ENCODE peak calls at places on chromosome X, in seven cellular contexts. One of them, this sample, is unnamed.

GRCh38 chrX:78104447-78105176 is 564 bp downstream of the PGK1 start:
- DNase-seq in choroid plexus epithelial cell: peak
- DNase-seq in cardiac muscle cell: peak
- DNase-seq in neural progenitor cell: peak
- DNase-seq in IMR-90: peak
- DNase-seq in lower leg skin: peak
- DNase-seq in left lung: peak
- DNase-seq in this sample: peak

GRCh38 chrX:2673611-2674010 is 17.5 kb upstream of the CD99 start:
- DNase-seq in choroid plexus epithelial cell: no peak
- DNase-seq in lower leg skin: no peak
- DNase-seq in left lung: no peak
- DNase-seq in cardiac muscle cell: no peak
- DNase-seq in neural progenitor cell: no peak
- DNase-seq in IMR-90: no peak
- DNase-seq in this sample: no peak

GRCh38 chrX:122565952-122566351 is 618.1 kb upstream of the GRIA3 start:
- DNase-seq in choroid plexus epithelial cell: peak
- DNase-seq in left lung: no peak
- DNase-seq in neural progenitor cell: no peak
- DNase-seq in lower leg skin: no peak
- DNase-seq in IMR-90: peak
- DNase-seq in cardiac muscle cell: no peak
- DNase-seq in this sample: peak

GRCh38 chrX:55709735-55710134 is 7.8 kb upstream of the RRAGB start:
- DNase-seq in left lung: no peak
- DNase-seq in lower leg skin: no peak
- DNase-seq in IMR-90: no peak
- DNase-seq in neural progenitor cell: peak
- DNase-seq in choroid plexus epithelial cell: no peak
- DNase-seq in cardiac muscle cell: no peak
- DNase-seq in this sample: peak

GRCh38 chrX:136909706-136910564 is 29.4 kb upstream of the RBMX start:
- DNase-seq in IMR-90: peak
- DNase-seq in lower leg skin: peak
- DNase-seq in cardiac muscle cell: peak
- DNase-seq in choroid plexus epithelial cell: peak
- DNase-seq in left lung: peak
- DNase-seq in neural progenitor cell: peak
- DNase-seq in this sample: peak

GRCh38 chrX:69014200-69014599 is 151.1 kb downstream of the PJA1 start:
- DNase-seq in neural progenitor cell: no peak
- DNase-seq in IMR-90: peak
- DNase-seq in lower leg skin: peak
- DNase-seq in left lung: no peak
- DNase-seq in choroid plexus epithelial cell: peak
- DNase-seq in cardiac muscle cell: no peak
- DNase-seq in this sample: peak

GRCh38 chrX:110520053-110520452 is 161.4 kb downstream of the RTL9 start:
- DNase-seq in cardiac muscle cell: no peak
- DNase-seq in IMR-90: no peak
- DNase-seq in neural progenitor cell: no peak
- DNase-seq in choroid plexus epithelial cell: no peak
- DNase-seq in lower leg skin: no peak
- DNase-seq in left lung: no peak
- DNase-seq in this sample: no peak

GRCh38 chrX:76555816-76556215 is 128.3 kb downstream of the MAGEE1 start:
- DNase-seq in choroid plexus epithelial cell: peak
- DNase-seq in left lung: no peak
- DNase-seq in neural progenitor cell: peak
- DNase-seq in cardiac muscle cell: peak
- DNase-seq in lower leg skin: no peak
- DNase-seq in IMR-90: peak
- DNase-seq in this sample: peak

GRCh38 chrX:8743126-8743732 is 11.3 kb upstream of the ANOS1 start:
- DNase-seq in left lung: peak
- DNase-seq in neural progenitor cell: peak
- DNase-seq in lower leg skin: peak
- DNase-seq in IMR-90: peak
- DNase-seq in cardiac muscle cell: peak
- DNase-seq in choroid plexus epithelial cell: peak
- DNase-seq in this sample: no peak

GRCh38 chrX:10618911-10619310 is 1.5 kb downstream of the MID1 start:
- DNase-seq in cardiac muscle cell: peak
- DNase-seq in IMR-90: no peak
- DNase-seq in lower leg skin: no peak
- DNase-seq in neural progenitor cell: peak
- DNase-seq in choroid plexus epithelial cell: no peak
- DNase-seq in left lung: no peak
- DNase-seq in this sample: peak

GRCh38 chrX:104482757-104483156 is 83.2 kb upstream of the IL1RAPL2 start:
- DNase-seq in left lung: no peak
- DNase-seq in lower leg skin: no peak
- DNase-seq in cardiac muscle cell: no peak
- DNase-seq in choroid plexus epithelial cell: peak
- DNase-seq in neural progenitor cell: no peak
- DNase-seq in IMR-90: no peak
- DNase-seq in this sample: no peak

GRCh38 chrX:118694628-118695027 is 32.8 kb upstream of the IL13RA1 start:
- DNase-seq in IMR-90: no peak
- DNase-seq in left lung: no peak
- DNase-seq in neural progenitor cell: no peak
- DNase-seq in cardiac muscle cell: no peak
- DNase-seq in choroid plexus epithelial cell: peak
- DNase-seq in lower leg skin: no peak
- DNase-seq in this sample: no peak

GRCh38 chrX:10666102-10666501 is 45.7 kb upstream of the MID1 start:
- DNase-seq in IMR-90: no peak
- DNase-seq in lower leg skin: no peak
- DNase-seq in left lung: no peak
- DNase-seq in neural progenitor cell: no peak
- DNase-seq in cardiac muscle cell: no peak
- DNase-seq in choroid plexus epithelial cell: no peak
- DNase-seq in this sample: no peak

GRCh38 chrX:42992199-42992943 is 214.4 kb upstream of the PPP1R2C start:
- DNase-seq in IMR-90: no peak
- DNase-seq in choroid plexus epithelial cell: no peak
- DNase-seq in neural progenitor cell: no peak
- DNase-seq in left lung: no peak
- DNase-seq in lower leg skin: no peak
- DNase-seq in cardiac muscle cell: no peak
- DNase-seq in this sample: peak

GRCh38 chrX:15511563-15511962 is 11.0 kb downstream of the BMX start:
- DNase-seq in cardiac muscle cell: no peak
- DNase-seq in lower leg skin: no peak
- DNase-seq in left lung: no peak
- DNase-seq in IMR-90: no peak
- DNase-seq in choroid plexus epithelial cell: no peak
- DNase-seq in neural progenitor cell: peak
- DNase-seq in this sample: no peak

GRCh38 chrX:48957477-48957826 is at the start of gene OTUD5:
- DNase-seq in choroid plexus epithelial cell: no peak
- DNase-seq in IMR-90: no peak
- DNase-seq in lower leg skin: no peak
- DNase-seq in left lung: peak
- DNase-seq in cardiac muscle cell: no peak
- DNase-seq in neural progenitor cell: no peak
- DNase-seq in this sample: no peak

GRCh38 chrX:153889123-153889522 is 3.1 kb upstream of the L1CAM start:
- DNase-seq in cardiac muscle cell: no peak
- DNase-seq in lower leg skin: no peak
- DNase-seq in neural progenitor cell: no peak
- DNase-seq in IMR-90: no peak
- DNase-seq in choroid plexus epithelial cell: no peak
- DNase-seq in left lung: no peak
- DNase-seq in this sample: no peak

GRCh38 chrX:133992877-133993276 is 7.5 kb upstream of the GPC3 start:
- DNase-seq in lower leg skin: no peak
- DNase-seq in choroid plexus epithelial cell: no peak
- DNase-seq in neural progenitor cell: no peak
- DNase-seq in IMR-90: no peak
- DNase-seq in left lung: no peak
- DNase-seq in cardiac muscle cell: no peak
- DNase-seq in this sample: no peak

GRCh38 chrX:57367649-57368048 is 81.1 kb downstream of the FAAH2 start:
- DNase-seq in IMR-90: no peak
- DNase-seq in left lung: no peak
- DNase-seq in choroid plexus epithelial cell: peak
- DNase-seq in lower leg skin: no peak
- DNase-seq in cardiac muscle cell: peak
- DNase-seq in neural progenitor cell: no peak
- DNase-seq in this sample: no peak

GRCh38 chrX:38102875-38103274 is 96.5 kb downstream of the SYTL5 start:
- DNase-seq in neural progenitor cell: no peak
- DNase-seq in cardiac muscle cell: no peak
- DNase-seq in left lung: no peak
- DNase-seq in IMR-90: no peak
- DNase-seq in choroid plexus epithelial cell: no peak
- DNase-seq in lower leg skin: no peak
- DNase-seq in this sample: no peak

GRCh38 chrX:64842492-64842891 is 133.8 kb downstream of the ZC4H2 start:
- DNase-seq in IMR-90: no peak
- DNase-seq in lower leg skin: no peak
- DNase-seq in left lung: no peak
- DNase-seq in neural progenitor cell: no peak
- DNase-seq in choroid plexus epithelial cell: no peak
- DNase-seq in cardiac muscle cell: no peak
- DNase-seq in this sample: no peak

GRCh38 chrX:96770315-96770714 is 85.7 kb downstream of the DIAPH2 start:
- DNase-seq in neural progenitor cell: peak
- DNase-seq in left lung: no peak
- DNase-seq in choroid plexus epithelial cell: peak
- DNase-seq in cardiac muscle cell: peak
- DNase-seq in lower leg skin: no peak
- DNase-seq in IMR-90: peak
- DNase-seq in this sample: peak

GRCh38 chrX:48833531-48834138 is 1.8 kb downstream of the PCSK1N start:
- DNase-seq in lower leg skin: no peak
- DNase-seq in choroid plexus epithelial cell: no peak
- DNase-seq in left lung: no peak
- DNase-seq in cardiac muscle cell: no peak
- DNase-seq in neural progenitor cell: no peak
- DNase-seq in IMR-90: no peak
- DNase-seq in this sample: no peak

GRCh38 chrX:41522681-41523080 is 75.5 kb downstream of the NYX start:
- DNase-seq in lower leg skin: no peak
- DNase-seq in choroid plexus epithelial cell: no peak
- DNase-seq in left lung: no peak
- DNase-seq in neural progenitor cell: no peak
- DNase-seq in cardiac muscle cell: no peak
- DNase-seq in IMR-90: no peak
- DNase-seq in this sample: no peak

GRCh38 chrX:1274786-1275185 is 6.2 kb downstream of the CSF2RA start:
- DNase-seq in lower leg skin: no peak
- DNase-seq in neural progenitor cell: no peak
- DNase-seq in cardiac muscle cell: no peak
- DNase-seq in left lung: peak
- DNase-seq in choroid plexus epithelial cell: no peak
- DNase-seq in IMR-90: no peak
- DNase-seq in this sample: no peak
- H3K4me3 ChIP-seq in lower leg skin: no peak
- H3K4me3 ChIP-seq in neural progenitor cell: no peak
- H3K4me3 ChIP-seq in cardiac muscle cell: no peak
- H3K4me3 ChIP-seq in left lung: no peak
- H3K4me3 ChIP-seq in choroid plexus epithelial cell: no peak
- H3K4me3 ChIP-seq in IMR-90: no peak
- H3K4me3 ChIP-seq in this sample: no peak

GRCh38 chrX:23100826-23101225 is 101.1 kb downstream of the DDX53 start:
- DNase-seq in IMR-90: no peak
- DNase-seq in cardiac muscle cell: no peak
- DNase-seq in left lung: no peak
- DNase-seq in choroid plexus epithelial cell: no peak
- DNase-seq in lower leg skin: no peak
- DNase-seq in neural progenitor cell: no peak
- DNase-seq in this sample: no peak

DNA sequence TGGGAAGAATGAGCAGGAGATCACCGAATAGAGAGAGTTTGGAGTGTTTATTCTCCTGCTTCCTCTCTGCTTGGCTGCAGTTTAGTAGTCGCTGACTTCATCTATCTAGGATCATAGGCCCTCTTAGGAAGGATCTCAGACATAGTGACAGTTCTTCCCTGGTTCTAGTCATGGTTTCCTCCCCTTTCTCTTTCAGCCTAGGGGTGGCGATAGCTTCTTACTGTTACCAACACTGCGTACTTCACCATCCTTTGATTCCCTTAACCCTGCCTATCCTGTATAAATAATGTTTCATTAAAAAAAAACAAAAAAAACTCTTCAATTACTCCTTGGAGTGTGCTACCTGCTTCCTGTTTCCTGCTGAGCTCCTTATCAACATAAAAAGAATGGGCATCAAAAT is 103.8 kb downstream of the DDX53 start:
- DNase-seq in choroid plexus epithelial cell: no peak
- DNase-seq in cardiac muscle cell: no peak
- DNase-seq in left lung: no peak
- DNase-seq in neural progenitor cell: peak
- DNase-seq in lower leg skin: no peak
- DNase-seq in IMR-90: no peak
- DNase-seq in this sample: no peak
- TF ChIP-seq CTCF in choroid plexus epithelial cell: no peak
- TF ChIP-seq CTCF in cardiac muscle cell: no peak
- TF ChIP-seq CTCF in left lung: no peak
- TF ChIP-seq CTCF in neural progenitor cell: peak
- TF ChIP-seq CTCF in lower leg skin: no peak
- TF ChIP-seq CTCF in IMR-90: no peak
- TF ChIP-seq CTCF in this sample: no peak

DNA sequence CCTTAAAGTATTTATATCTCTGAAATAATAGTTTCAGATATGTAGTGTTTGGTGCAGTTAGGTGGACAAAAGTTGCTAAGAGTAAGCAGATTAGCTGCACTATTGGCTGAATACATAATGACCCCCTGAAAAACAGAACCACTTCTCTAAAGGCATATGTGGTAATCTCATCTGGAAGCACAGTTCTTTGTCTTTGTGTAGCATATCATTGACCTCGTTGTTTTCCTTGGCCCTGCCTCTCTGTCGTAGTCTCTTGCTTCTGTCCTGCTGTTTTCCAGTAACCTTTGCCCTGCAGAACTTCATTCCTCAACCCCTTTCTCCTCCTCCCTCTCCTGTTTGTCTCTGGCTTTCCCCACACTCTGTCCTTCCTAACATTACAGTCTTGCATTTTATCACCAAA is 41.4 kb downstream of the JADE3 start:
- DNase-seq in left lung: no peak
- DNase-seq in lower leg skin: no peak
- DNase-seq in choroid plexus epithelial cell: peak
- DNase-seq in cardiac muscle cell: no peak
- DNase-seq in IMR-90: no peak
- DNase-seq in neural progenitor cell: peak
- DNase-seq in this sample: peak
- H3K4me3 ChIP-seq in left lung: no peak
- H3K4me3 ChIP-seq in lower leg skin: no peak
- H3K4me3 ChIP-seq in choroid plexus epithelial cell: no peak
- H3K4me3 ChIP-seq in cardiac muscle cell: no peak
- H3K4me3 ChIP-seq in IMR-90: no peak
- H3K4me3 ChIP-seq in neural progenitor cell: peak
- H3K4me3 ChIP-seq in this sample: no peak

DNA sequence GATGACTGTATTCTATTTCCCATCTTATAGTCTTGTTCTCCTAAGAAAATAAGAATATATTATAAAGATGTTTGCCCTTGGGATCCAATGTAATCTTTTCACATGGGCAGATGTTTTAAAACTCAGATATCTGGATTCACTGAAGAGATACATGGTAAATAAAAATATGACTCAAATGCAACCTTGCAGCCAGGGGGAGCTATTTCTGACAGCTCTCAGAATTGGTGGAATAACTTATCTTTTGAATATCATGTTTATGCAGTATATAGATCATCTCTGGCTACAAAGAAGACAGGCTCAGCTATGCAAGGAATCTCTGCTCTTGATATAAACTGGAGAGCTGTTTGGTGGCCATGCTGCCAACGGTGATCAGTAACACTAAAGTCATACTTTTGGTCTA is 274.7 kb downstream of the GLUD2 start:
- DNase-seq in IMR-90: no peak
- DNase-seq in choroid plexus epithelial cell: peak
- DNase-seq in cardiac muscle cell: no peak
- DNase-seq in neural progenitor cell: no peak
- DNase-seq in left lung: no peak
- DNase-seq in lower leg skin: no peak
- DNase-seq in this sample: no peak
- TF ChIP-seq CTCF in IMR-90: peak
- TF ChIP-seq CTCF in choroid plexus epithelial cell: peak
- TF ChIP-seq CTCF in cardiac muscle cell: peak
- TF ChIP-seq CTCF in neural progenitor cell: no peak
- TF ChIP-seq CTCF in left lung: no peak
- TF ChIP-seq CTCF in lower leg skin: no peak
- TF ChIP-seq CTCF in this sample: no peak

This sample was measured in astrocyte of the spinal cord.